ENCODE peak calls at places on chromosomes 7 and 10, in nine cellular contexts. H, Z, A, M, X, W, Y, C and O are unnamed samples.

GRCh38 chr7:98439484-98439883 is 38.6 kb upstream of the BAIAP2L1 start:
- DNase-seq in H (no peak), Z (no peak), A (no peak), M (no peak), X (no peak), W (no peak), Y (no peak), C (no peak), O (no peak)

GRCh38 chr10:33129181-33129928 is 171.3 kb upstream of the ITGB1 start:
- DNase-seq in H (no peak), Z (peak), A (peak), M (no peak), X (peak), W (peak), Y (peak), C (peak), O (no peak)

GRCh38 chr10:16950686-16951681 is 133.8 kb upstream of the RSU1 start:
- DNase-seq in H (no peak), Z (no peak), A (peak), M (no peak), X (peak), W (peak), Y (peak), C (no peak), O (no peak)

GRCh38 chr7:68730871-68731403 is 867.3 kb upstream of the AUTS2 start:
- DNase-seq in H (peak), Z (no peak), A (no peak), M (no peak), X (no peak), W (peak), Y (no peak), C (no peak), O (no peak)

GRCh38 chr7:685540-685939 is 41.0 kb upstream of the DNAAF5 start:
- DNase-seq in H (no peak), Z (no peak), A (no peak), M (no peak), X (no peak), W (no peak), Y (no peak), C (no peak), O (no peak)

GRCh38 chr10:12635127-12635541 is 285.8 kb downstream of the CAMK1D start:
- DNase-seq in H (no peak), Z (no peak), A (no peak), M (no peak), X (no peak), W (peak), Y (peak), C (no peak), O (no peak)

GRCh38 chr10:71145352-71145945 is 66.9 kb upstream of the UNC5B start:
- DNase-seq in H (no peak), Z (no peak), A (no peak), M (no peak), X (no peak), W (no peak), Y (no peak), C (no peak), O (no peak)

GRCh38 chr10:58064714-58065528 is 202.8 kb downstream of the IPMK start:
- DNase-seq in H (no peak), Z (no peak), A (peak), M (peak), X (peak), W (peak), Y (peak), C (no peak), O (no peak)

GRCh38 chr10:99560277-99561126 is 27.8 kb downstream of the NKX2-3 start:
- DNase-seq in H (peak), Z (no peak), A (peak), M (peak), X (peak), W (peak), Y (peak), C (no peak), O (peak)

GRCh38 chr10:58438340-58438739 is 53.1 kb downstream of the TFAM start:
- DNase-seq in H (no peak), Z (no peak), A (peak), M (no peak), X (peak), W (peak), Y (peak), C (no peak), O (no peak)

GRCh38 chr10:21078410-21079329 is 181.6 kb upstream of the NEBL start:
- DNase-seq in H (peak), Z (peak), A (peak), M (peak), X (peak), W (peak), Y (peak), C (peak), O (no peak)

GRCh38 chr7:99752354-99752753 is 17.4 kb upstream of the CYP3A7 start:
- DNase-seq in H (no peak), Z (no peak), A (peak), M (no peak), X (no peak), W (no peak), Y (peak), C (no peak), O (no peak)

GRCh38 chr7:96778263-96778662 is 68.6 kb upstream of the SEM1 start:
- DNase-seq in H (no peak), Z (no peak), A (no peak), M (no peak), X (no peak), W (peak), Y (no peak), C (no peak), O (no peak)

GRCh38 chr7:46775776-46776175 is 806.1 kb downstream of the TNS3 start:
- DNase-seq in H (no peak), Z (no peak), A (peak), M (no peak), X (no peak), W (no peak), Y (peak), C (no peak), O (no peak)

GRCh38 chr10:6018422-6018821 is 41.1 kb upstream of the IL15RA start:
- DNase-seq in H (no peak), Z (peak), A (no peak), M (no peak), X (no peak), W (no peak), Y (no peak), C (peak), O (no peak)

GRCh38 chr7:5872326-5872725 is 8.3 kb upstream of the OCM start:
- DNase-seq in H (no peak), Z (no peak), A (peak), M (no peak), X (no peak), W (no peak), Y (peak), C (no peak), O (no peak)

GRCh38 chr7:138837627-138838026 is 39.6 kb upstream of the ATP6V0A4 start:
- DNase-seq in H (peak), Z (peak), A (no peak), M (no peak), X (peak), W (no peak), Y (no peak), C (peak), O (peak)